ENCODE peak calls at places on chromosomes 13 and 19, in five cellular contexts. J, D, Q, P and O are unnamed samples.

GRCh38 chr13:109783447-109783814 is 3.0 kb downstream of the IRS2 start:
- DNase-seq in D (no peak), J (no peak), Q (no peak), P (no peak), O (no peak)

GRCh38 chr19:3440082-3440481 is 40.2 kb downstream of the SMIM24 start:
- DNase-seq in P (no peak), D (no peak), Q (no peak), J (no peak), O (no peak)

GRCh38 chr19:19214892-19215291 is 3.1 kb downstream of the NCAN start:
- DNase-seq in P (no peak), J (no peak), Q (no peak), D (peak), O (no peak)

GRCh38 chr19:45994456-45994988 is 745 bp upstream of the CCDC61 start:
- DNase-seq in J (no peak), P (no peak), D (no peak), Q (no peak), O (no peak)

GRCh38 chr13:20550799-20551198 is 16.2 kb upstream of the IFT88 start:
- DNase-seq in D (no peak), P (no peak), J (no peak), Q (no peak), O (no peak)

GRCh38 chr19:29492761-29493160 is 33.0 kb upstream of the VSTM2B start:
- DNase-seq in D (peak), Q (no peak), P (no peak), J (no peak), O (no peak)

GRCh38 chr19:18698321-18699167 is 15.1 kb downstream of the CRTC1 start:
- DNase-seq in P (no peak), D (no peak), J (no peak), Q (no peak), O (no peak)

GRCh38 chr19:5692785-5693194 is 2.7 kb downstream of the RPL36 start:
- DNase-seq in Q (peak), P (no peak), J (no peak), D (no peak), O (no peak)

GRCh38 chr13:31433756-31434155 is 234.0 kb downstream of the B3GLCT start:
- DNase-seq in J (no peak), D (no peak), Q (no peak), P (no peak), O (no peak)

GRCh38 chr19:6041071-6041470 is 63.1 kb upstream of the RANBP3 start:
- DNase-seq in D (no peak), P (no peak), Q (no peak), J (no peak), O (no peak)

GRCh38 chr19:1767464-1767933 is 14.2 kb downstream of the ONECUT3 start:
- DNase-seq in D (no peak), J (no peak), P (no peak), Q (no peak), O (no peak)

GRCh38 chr19:15112385-15112784 is 5.2 kb downstream of the SYDE1 start:
- DNase-seq in J (no peak), D (no peak), P (no peak), Q (no peak), O (no peak)
- TF ChIP-seq CTCF in J (peak), D (no peak), P (no peak), Q (no peak), O (no peak)

DNA sequence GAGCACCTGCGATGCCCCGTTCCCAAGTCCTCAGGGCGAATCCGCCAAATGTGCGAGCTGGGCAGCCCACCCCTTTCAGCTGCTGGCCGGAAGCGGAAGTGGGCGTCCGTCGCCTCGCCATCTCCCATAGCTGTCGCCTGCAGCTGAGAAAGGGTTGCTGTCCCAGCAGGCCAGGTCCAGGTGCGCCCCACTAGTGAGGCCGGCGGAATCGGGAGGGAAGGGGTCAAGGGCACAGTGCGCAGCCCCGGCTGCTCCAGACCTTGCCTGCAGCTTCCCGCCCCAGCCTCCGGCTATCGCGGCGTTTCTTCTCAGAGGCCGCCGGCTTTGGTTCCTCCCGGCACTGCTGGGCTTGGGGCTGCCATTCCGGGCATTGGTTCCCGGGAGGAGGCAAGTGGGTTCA is at the start of gene ZNF177:
- DNase-seq in Q (no peak), D (no peak), P (no peak), J (no peak), O (no peak)
- H3K4me3 ChIP-seq in Q (no peak), D (peak), P (peak), J (peak), O (no peak)

GRCh38 chr19:13190781-13191540 is 40.8 kb downstream of the IER2 start:
- DNase-seq in J (no peak), P (no peak), Q (no peak), D (no peak), O (no peak)

GRCh38 chr19:13198634-13199033 is 48.4 kb downstream of the IER2 start:
- DNase-seq in J (no peak), Q (no peak), D (no peak), P (no peak), O (no peak)

GRCh38 chr19:13195678-13196077 is 45.5 kb downstream of the IER2 start:
- DNase-seq in J (no peak), Q (peak), D (no peak), P (no peak), O (no peak)
- TF ChIP-seq CTCF in J (no peak), Q (no peak), D (no peak), P (peak), O (no peak)

DNA sequence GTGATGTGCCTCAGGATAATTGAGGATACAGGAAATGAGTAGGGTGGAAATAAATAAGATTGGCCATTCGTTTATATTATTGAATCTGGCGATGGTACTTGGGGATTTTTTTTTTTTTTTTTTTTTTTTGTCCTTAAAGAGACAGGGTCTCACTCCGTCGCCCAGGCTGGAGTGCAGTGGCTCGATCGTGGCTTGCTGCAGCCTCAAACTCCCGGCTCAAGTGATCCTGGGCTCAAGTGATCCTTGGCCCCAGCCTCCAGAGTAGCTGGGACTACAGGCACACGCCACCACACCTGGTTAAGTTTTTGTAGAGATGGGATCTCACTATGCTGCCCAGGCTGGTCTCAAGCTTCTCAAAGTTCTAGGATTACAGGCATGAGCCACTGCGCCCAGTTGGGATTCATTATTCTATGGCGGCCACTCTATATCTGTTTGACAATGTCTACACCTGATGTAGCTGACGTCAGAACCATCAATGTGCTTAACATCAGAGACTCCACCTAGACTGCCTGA is 2.7 kb upstream of the MAMSTR start:
- DNase-seq in D (no peak), P (no peak), Q (no peak), J (no peak), O (no peak)
- H3K4me3 ChIP-seq in D (no peak), P (no peak), Q (no peak), J (no peak), O (no peak)